ENCODE peak calls at places on chromosome 9, in nine cellular contexts. One of them, this sample, is unnamed.

GRCh38 chr9:23379842-23380241 is 446.2 kb downstream of the ELAVL2 start:
- DNase-seq in psoas muscle: no peak
- DNase-seq in endothelial cell: no peak
- DNase-seq in MCF 10A: no peak
- DNase-seq in epithelial cell of esophagus: peak; percentile 3
- DNase-seq in coronary artery: no peak
- DNase-seq in ovary: no peak
- DNase-seq in thyroid gland: no peak
- DNase-seq in CD8-positive, alpha-beta T cell: no peak
- DNase-seq in this sample: no peak

GRCh38 chr9:96033896-96034295 is 158.4 kb downstream of the ERCC6L2 start:
- DNase-seq in ovary: no peak
- DNase-seq in coronary artery: no peak
- DNase-seq in CD8-positive, alpha-beta T cell: no peak
- DNase-seq in psoas muscle: no peak
- DNase-seq in epithelial cell of esophagus: no peak
- DNase-seq in MCF 10A: no peak
- DNase-seq in endothelial cell: no peak
- DNase-seq in thyroid gland: peak; percentile 67
- DNase-seq in this sample: no peak

GRCh38 chr9:133449760-133450159 is 10.0 kb upstream of the CACFD1 start:
- DNase-seq in ovary: no peak
- DNase-seq in CD8-positive, alpha-beta T cell: no peak
- DNase-seq in thyroid gland: peak; percentile 97
- DNase-seq in epithelial cell of esophagus: peak; percentile 83
- DNase-seq in coronary artery: no peak
- DNase-seq in psoas muscle: no peak
- DNase-seq in MCF 10A: peak; percentile 79
- DNase-seq in endothelial cell: no peak
- DNase-seq in this sample: no peak

GRCh38 chr9:96258967-96259366 is 43.0 kb downstream of the HSD17B3 start:
- DNase-seq in coronary artery: no peak
- DNase-seq in endothelial cell: no peak
- DNase-seq in MCF 10A: no peak
- DNase-seq in CD8-positive, alpha-beta T cell: no peak
- DNase-seq in psoas muscle: no peak
- DNase-seq in ovary: no peak
- DNase-seq in thyroid gland: no peak
- DNase-seq in epithelial cell of esophagus: no peak
- DNase-seq in this sample: no peak

GRCh38 chr9:78695521-78695920 is 398.6 kb downstream of the PSAT1 start:
- DNase-seq in MCF 10A: no peak
- DNase-seq in endothelial cell: no peak
- DNase-seq in psoas muscle: no peak
- DNase-seq in CD8-positive, alpha-beta T cell: no peak
- DNase-seq in epithelial cell of esophagus: no peak
- DNase-seq in thyroid gland: no peak
- DNase-seq in ovary: no peak
- DNase-seq in coronary artery: no peak
- DNase-seq in this sample: no peak

GRCh38 chr9:120439147-120439546 is 140.8 kb downstream of the CDK5RAP2 start:
- DNase-seq in thyroid gland: no peak
- DNase-seq in psoas muscle: no peak
- DNase-seq in epithelial cell of esophagus: peak; percentile 48
- DNase-seq in endothelial cell: peak; percentile 26
- DNase-seq in CD8-positive, alpha-beta T cell: no peak
- DNase-seq in MCF 10A: peak; percentile 54
- DNase-seq in coronary artery: no peak
- DNase-seq in ovary: no peak
- DNase-seq in this sample: no peak

GRCh38 chr9:76486151-76486550 is 27.2 kb downstream of the GCNT1 start:
- DNase-seq in ovary: no peak
- DNase-seq in epithelial cell of esophagus: no peak
- DNase-seq in CD8-positive, alpha-beta T cell: no peak
- DNase-seq in coronary artery: no peak
- DNase-seq in thyroid gland: no peak
- DNase-seq in MCF 10A: no peak
- DNase-seq in endothelial cell: no peak
- DNase-seq in psoas muscle: no peak
- DNase-seq in this sample: no peak

GRCh38 chr9:107243757-107244156 is 39.3 kb upstream of the RAD23B start:
- DNase-seq in coronary artery: no peak
- DNase-seq in thyroid gland: no peak
- DNase-seq in ovary: no peak
- DNase-seq in MCF 10A: peak; percentile 87
- DNase-seq in epithelial cell of esophagus: peak; percentile 99
- DNase-seq in CD8-positive, alpha-beta T cell: peak; percentile 24
- DNase-seq in endothelial cell: no peak
- DNase-seq in psoas muscle: no peak
- DNase-seq in this sample: no peak

GRCh38 chr9:87630266-87630665 is 95.7 kb upstream of the CTSL start:
- DNase-seq in endothelial cell: no peak
- DNase-seq in psoas muscle: no peak
- DNase-seq in ovary: no peak
- DNase-seq in MCF 10A: no peak
- DNase-seq in epithelial cell of esophagus: no peak
- DNase-seq in thyroid gland: no peak
- DNase-seq in coronary artery: peak; percentile 14
- DNase-seq in CD8-positive, alpha-beta T cell: no peak
- DNase-seq in this sample: no peak
- TF ChIP-seq CTCF in endothelial cell: no peak
- TF ChIP-seq CTCF in psoas muscle: no peak
- TF ChIP-seq CTCF in ovary: no peak
- TF ChIP-seq CTCF in MCF 10A: no peak
- TF ChIP-seq CTCF in epithelial cell of esophagus: no peak
- TF ChIP-seq CTCF in thyroid gland: no peak
- TF ChIP-seq CTCF in coronary artery: no peak
- TF ChIP-seq CTCF in CD8-positive, alpha-beta T cell: no peak
- TF ChIP-seq CTCF in this sample: no peak

DNA sequence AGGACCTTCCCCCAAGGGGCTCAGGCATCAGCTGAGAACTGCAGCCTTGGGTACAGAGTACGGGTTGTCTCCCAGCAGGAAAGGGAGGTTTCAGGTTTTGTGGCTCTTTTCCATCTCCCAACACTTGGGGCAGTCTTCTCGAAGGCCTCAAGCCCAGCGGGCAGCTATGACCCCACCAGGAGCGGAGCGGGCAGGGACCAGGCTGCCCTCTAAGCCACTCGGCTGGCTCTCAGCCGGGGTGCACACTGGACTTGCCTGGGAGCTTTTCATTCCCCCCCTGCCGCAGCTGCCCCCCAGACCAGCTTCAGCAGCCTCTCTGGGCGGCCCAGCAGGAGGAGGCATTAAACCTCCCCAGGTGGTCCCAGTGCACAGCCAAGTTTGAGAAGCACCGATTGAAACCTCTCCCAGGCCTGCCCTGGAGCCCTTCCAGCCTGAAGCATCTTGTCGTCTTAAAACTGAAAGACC is 20.8 kb downstream of the NTNG2 start:
- DNase-seq in thyroid gland: no peak
- DNase-seq in epithelial cell of esophagus: no peak
- DNase-seq in ovary: no peak
- DNase-seq in MCF 10A: no peak
- DNase-seq in endothelial cell: peak; percentile 37
- DNase-seq in coronary artery: no peak
- DNase-seq in psoas muscle: no peak
- DNase-seq in CD8-positive, alpha-beta T cell: no peak
- DNase-seq in this sample: no peak
- TF ChIP-seq CTCF in thyroid gland: no peak
- TF ChIP-seq CTCF in epithelial cell of esophagus: peak; percentile 30
- TF ChIP-seq CTCF in ovary: no peak
- TF ChIP-seq CTCF in MCF 10A: no peak
- TF ChIP-seq CTCF in endothelial cell: no peak
- TF ChIP-seq CTCF in coronary artery: no peak
- TF ChIP-seq CTCF in psoas muscle: no peak
- TF ChIP-seq CTCF in CD8-positive, alpha-beta T cell: no peak
- TF ChIP-seq CTCF in this sample: no peak

DNA sequence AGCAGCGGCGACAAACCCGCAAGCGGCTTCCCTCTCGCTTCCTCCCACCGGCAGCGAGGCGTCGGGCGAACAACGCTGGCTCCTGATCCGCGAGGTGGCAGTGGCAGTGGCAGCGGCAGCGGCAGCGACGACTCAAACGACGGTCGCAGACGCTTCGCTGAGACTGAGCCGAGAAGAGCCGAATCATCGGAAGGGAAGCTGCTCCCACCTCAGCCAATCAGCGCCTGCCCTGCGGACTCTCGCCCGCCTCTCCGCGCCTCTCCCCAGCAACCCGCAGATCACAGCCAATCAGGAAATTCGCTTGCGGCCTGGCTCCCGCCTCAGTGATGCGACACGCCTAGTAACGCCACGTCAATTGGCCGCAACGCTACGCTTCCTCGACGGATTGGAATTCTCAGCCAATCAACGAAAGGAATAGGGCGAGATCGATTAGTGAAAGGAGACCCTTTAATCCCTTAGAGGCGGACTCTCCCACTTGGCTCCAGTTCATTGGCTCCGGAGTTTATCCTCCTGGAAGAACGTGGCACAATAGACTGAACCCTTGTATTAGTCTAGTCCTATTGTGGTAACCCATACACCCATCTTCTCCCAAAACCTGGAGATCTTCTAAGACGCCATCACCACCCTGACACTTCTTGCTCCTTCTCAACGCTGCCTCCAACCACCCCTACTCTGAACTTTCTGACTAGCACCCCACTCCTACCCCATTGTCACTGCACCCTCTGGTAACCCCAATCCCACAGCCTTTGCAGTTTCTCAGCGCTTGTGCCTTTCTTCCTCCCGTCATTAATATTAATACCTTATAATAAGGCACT is at the start of gene VCP:
- DNase-seq in thyroid gland: peak; percentile 98
- DNase-seq in ovary: peak; percentile 97
- DNase-seq in endothelial cell: peak; percentile 96
- DNase-seq in coronary artery: peak; percentile 99
- DNase-seq in epithelial cell of esophagus: peak; percentile 99
- DNase-seq in psoas muscle: peak; percentile 99
- DNase-seq in MCF 10A: peak; percentile 98
- DNase-seq in CD8-positive, alpha-beta T cell: peak; percentile 97
- DNase-seq in this sample: peak; percentile 96
- TF ChIP-seq CTCF in thyroid gland: no peak
- TF ChIP-seq CTCF in ovary: no peak
- TF ChIP-seq CTCF in endothelial cell: no peak
- TF ChIP-seq CTCF in coronary artery: no peak
- TF ChIP-seq CTCF in epithelial cell of esophagus: no peak
- TF ChIP-seq CTCF in psoas muscle: no peak
- TF ChIP-seq CTCF in MCF 10A: no peak
- TF ChIP-seq CTCF in CD8-positive, alpha-beta T cell: peak; percentile 14
- TF ChIP-seq CTCF in this sample: no peak

GRCh38 chr9:122007837-122008236 is 85.3 kb downstream of the TTLL11 start:
- DNase-seq in ovary: no peak
- DNase-seq in epithelial cell of esophagus: no peak
- DNase-seq in coronary artery: no peak
- DNase-seq in thyroid gland: no peak
- DNase-seq in endothelial cell: no peak
- DNase-seq in CD8-positive, alpha-beta T cell: no peak
- DNase-seq in psoas muscle: no peak
- DNase-seq in MCF 10A: no peak
- DNase-seq in this sample: no peak

GRCh38 chr9:122004589-122004988 is 88.5 kb downstream of the TTLL11 start:
- DNase-seq in epithelial cell of esophagus: no peak
- DNase-seq in coronary artery: no peak
- DNase-seq in psoas muscle: no peak
- DNase-seq in thyroid gland: no peak
- DNase-seq in endothelial cell: no peak
- DNase-seq in CD8-positive, alpha-beta T cell: no peak
- DNase-seq in ovary: no peak
- DNase-seq in MCF 10A: no peak
- DNase-seq in this sample: no peak

GRCh38 chr9:122008559-122008958 is 84.5 kb downstream of the TTLL11 start:
- DNase-seq in coronary artery: no peak
- DNase-seq in psoas muscle: no peak
- DNase-seq in endothelial cell: no peak
- DNase-seq in thyroid gland: no peak
- DNase-seq in epithelial cell of esophagus: no peak
- DNase-seq in CD8-positive, alpha-beta T cell: no peak
- DNase-seq in ovary: no peak
- DNase-seq in MCF 10A: no peak
- DNase-seq in this sample: no peak

GRCh38 chr9:122001491-122002201 is 91.5 kb downstream of the TTLL11 start:
- DNase-seq in coronary artery: no peak
- DNase-seq in epithelial cell of esophagus: no peak
- DNase-seq in endothelial cell: no peak
- DNase-seq in psoas muscle: peak; percentile 77
- DNase-seq in ovary: no peak
- DNase-seq in MCF 10A: no peak
- DNase-seq in CD8-positive, alpha-beta T cell: no peak
- DNase-seq in thyroid gland: no peak
- DNase-seq in this sample: no peak

DNA sequence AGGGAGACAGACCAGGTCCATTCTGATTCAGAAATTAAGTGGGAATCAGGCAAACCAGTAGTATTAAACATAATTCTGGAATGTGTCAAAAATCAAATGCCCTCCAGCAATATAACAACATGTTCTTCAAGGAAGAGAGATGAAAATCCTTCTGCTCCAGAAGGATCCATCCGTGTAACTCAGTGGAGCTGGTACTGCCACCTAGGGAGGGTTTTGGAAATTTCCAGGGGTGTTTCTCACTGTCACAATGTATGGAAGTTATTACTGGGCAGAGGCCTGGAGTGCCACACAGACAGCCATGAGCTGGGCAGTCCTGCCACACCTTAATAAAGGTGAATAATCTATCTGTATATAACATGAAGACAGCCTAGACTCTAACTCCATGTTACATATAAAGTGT is 87.5 kb downstream of the TTLL11 start:
- DNase-seq in MCF 10A: peak; percentile 60
- DNase-seq in thyroid gland: no peak
- DNase-seq in psoas muscle: no peak
- DNase-seq in epithelial cell of esophagus: peak; percentile 58
- DNase-seq in CD8-positive, alpha-beta T cell: no peak
- DNase-seq in coronary artery: no peak
- DNase-seq in endothelial cell: peak; percentile 50
- DNase-seq in ovary: no peak
- DNase-seq in this sample: no peak
- TF ChIP-seq CTCF in MCF 10A: peak; percentile 42
- TF ChIP-seq CTCF in thyroid gland: no peak
- TF ChIP-seq CTCF in psoas muscle: peak; percentile 22
- TF ChIP-seq CTCF in epithelial cell of esophagus: peak; percentile 76
- TF ChIP-seq CTCF in CD8-positive, alpha-beta T cell: no peak
- TF ChIP-seq CTCF in coronary artery: no peak
- TF ChIP-seq CTCF in endothelial cell: no peak
- TF ChIP-seq CTCF in ovary: no peak
- TF ChIP-seq CTCF in this sample: peak; percentile 35

DNA sequence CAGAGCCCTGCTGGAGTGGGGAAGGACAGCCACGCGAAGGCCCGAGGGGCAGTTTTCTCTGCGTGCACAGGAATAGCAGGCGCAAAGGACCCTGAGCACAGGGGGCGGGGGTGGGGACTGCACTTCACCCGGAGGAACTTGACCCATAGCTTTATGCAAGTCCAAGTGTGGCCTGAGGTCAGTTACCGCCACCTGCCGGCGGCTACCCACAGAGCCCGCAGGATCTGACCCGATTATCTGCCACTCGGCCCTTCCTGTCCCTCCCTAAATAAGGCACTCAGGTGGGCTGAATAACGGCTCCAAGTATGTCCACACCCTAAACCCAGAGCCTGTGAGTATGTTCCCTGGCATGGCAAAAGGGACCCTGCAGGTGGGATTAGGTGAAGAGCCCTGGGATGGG is 65.4 kb upstream of the FCN1 start:
- DNase-seq in thyroid gland: no peak
- DNase-seq in epithelial cell of esophagus: no peak
- DNase-seq in psoas muscle: no peak
- DNase-seq in MCF 10A: no peak
- DNase-seq in coronary artery: no peak
- DNase-seq in endothelial cell: peak; percentile 40
- DNase-seq in ovary: no peak
- DNase-seq in CD8-positive, alpha-beta T cell: no peak
- DNase-seq in this sample: no peak
- TF ChIP-seq CTCF in thyroid gland: peak; percentile 14
- TF ChIP-seq CTCF in epithelial cell of esophagus: no peak
- TF ChIP-seq CTCF in psoas muscle: peak; percentile 41
- TF ChIP-seq CTCF in MCF 10A: no peak
- TF ChIP-seq CTCF in coronary artery: no peak
- TF ChIP-seq CTCF in endothelial cell: peak; percentile 59
- TF ChIP-seq CTCF in ovary: no peak
- TF ChIP-seq CTCF in CD8-positive, alpha-beta T cell: no peak
- TF ChIP-seq CTCF in this sample: peak; percentile 26

This sample was measured in D721Med.